ENCODE peak calls at places on chromosomes 7 and 10, in six cellular contexts. B is SK-N-SH, I is body of pancreas, V is nephron progenitor cell, W is NB4, L is lower leg skin. E is an unnamed sample.
A peak's percentile ranks its signal among the peaks of the same experiment; 100 is the strongest.

GRCh38 chr7:122438492-122438891 is 133.9 kb upstream of the FEZF1 start:
- DNase-seq in W (no peak), V (no peak), L (no peak), B (no peak), I (no peak), E (no peak)

GRCh38 chr10:119667562-119668328 is 16.6 kb downstream of the BAG3 start:
- DNase-seq in B (peak; percentile 46), I (peak; percentile 81), V (peak; percentile 17), L (peak; percentile 56), W (peak; percentile 80), E (peak; percentile 49)

GRCh38 chr10:97024181-97025073 is 161.3 kb downstream of the SLIT1 start:
- DNase-seq in B (no peak), L (no peak), W (peak; percentile 26), I (peak; percentile 64), V (no peak), E (peak; percentile 42)

GRCh38 chr7:95715274-95715673 is 57.1 kb upstream of the DYNC1I1 start:
- DNase-seq in B (no peak), V (no peak), W (no peak), L (no peak), I (no peak), E (no peak)

GRCh38 chr7:2843711-2844152 is 376 bp downstream of the GNA12 start:
- DNase-seq in I (peak; percentile 44), V (no peak), W (peak; percentile 59), B (peak; percentile 74), L (no peak), E (peak; percentile 18)

GRCh38 chr7:47724335-47724982 is 142.5 kb upstream of the TNS3 start:
- DNase-seq in B (no peak), I (no peak), L (no peak), W (no peak), V (no peak), E (peak; percentile 77)

GRCh38 chr7:140525741-140526140 is 46.4 kb upstream of the MKRN1 start:
- DNase-seq in B (no peak), L (no peak), V (no peak), W (no peak), I (no peak), E (peak; percentile 51)

GRCh38 chr7:44930921-44931320 is 45.6 kb upstream of the PURB start:
- DNase-seq in W (no peak), B (no peak), L (no peak), V (no peak), I (no peak), E (no peak)

GRCh38 chr10:68516766-68517165 is 10.6 kb downstream of the SLC25A16 start:
- DNase-seq in V (no peak), I (no peak), L (no peak), W (no peak), B (peak; percentile 51), E (no peak)

GRCh38 chr10:74153123-74153522 is 2.1 kb downstream of the ADK start:
- DNase-seq in B (peak; percentile 24), L (no peak), V (no peak), W (no peak), I (peak; percentile 29), E (peak; percentile 24)

GRCh38 chr7:75637854-75638606 is 100.7 kb downstream of the HIP1 start:
- DNase-seq in I (no peak), W (no peak), L (no peak), V (no peak), B (peak; percentile 49), E (no peak)

GRCh38 chr7:98802781-98803110 is 67.1 kb downstream of the TMEM130 start:
- DNase-seq in V (no peak), B (no peak), I (no peak), W (peak; percentile 59), L (no peak), E (no peak)

GRCh38 chr7:137980308-137980707 is 21.6 kb downstream of the CREB3L2 start:
- DNase-seq in B (no peak), W (peak; percentile 53), V (no peak), I (no peak), L (no peak), E (no peak)

GRCh38 chr7:74269757-74270277 is 15.6 kb upstream of the RFC2 start:
- DNase-seq in W (peak; percentile 80), B (peak; percentile 88), L (peak; percentile 49), I (peak; percentile 77), V (peak; percentile 56), E (peak; percentile 63)

GRCh38 chr7:332646-333398 is 42.9 kb downstream of the FOXL3 start:
- DNase-seq in B (peak; percentile 97), I (peak; percentile 90), V (peak; percentile 94), L (peak; percentile 45), W (peak; percentile 34), E (peak; percentile 94)

GRCh38 chr7:129642871-129643515 is 31.5 kb downstream of the NRF1 start:
- DNase-seq in L (no peak), V (no peak), B (no peak), I (no peak), W (no peak), E (no peak)

GRCh38 chr7:132228240-132228639 is 348.0 kb downstream of the PLXNA4 start:
- DNase-seq in I (no peak), L (no peak), W (no peak), V (no peak), B (no peak), E (no peak)

GRCh38 chr10:84820121-84820520 is 491.7 kb downstream of the CCSER2 start:
- DNase-seq in B (no peak), V (no peak), W (peak; percentile 43), L (no peak), I (no peak), E (peak; percentile 6)

GRCh38 chr7:101953248-101953819 is 135.9 kb downstream of the CUX1 start:
- DNase-seq in W (no peak), V (no peak), L (no peak), B (peak; percentile 81), I (peak; percentile 50), E (no peak)

GRCh38 chr10:85599081-85599480 is 767.5 kb downstream of the GRID1 start:
- DNase-seq in I (no peak), B (no peak), V (no peak), L (no peak), W (no peak), E (no peak)

GRCh38 chr7:125529237-125529636 is 599.6 kb upstream of the POT1 start:
- DNase-seq in W (no peak), I (no peak), B (no peak), L (no peak), V (no peak), E (no peak)

GRCh38 chr10:130500251-130501000 is 364.2 kb downstream of the GLRX3 start:
- DNase-seq in V (no peak), W (no peak), I (no peak), L (no peak), B (no peak), E (no peak)

GRCh38 chr10:70985824-70986336 is 97.5 kb upstream of the PCBD1 start:
- DNase-seq in V (no peak), L (no peak), W (peak; percentile 41), B (no peak), I (no peak), E (no peak)

GRCh38 chr10:15121707-15122106 is 24.6 kb downstream of the RPP38 start:
- DNase-seq in L (no peak), I (no peak), V (no peak), B (no peak), W (no peak), E (no peak)

GRCh38 chr10:121553455-121553854 is 44.8 kb downstream of the FGFR2 start:
- DNase-seq in V (no peak), W (no peak), I (no peak), B (no peak), L (no peak), E (no peak)

GRCh38 chr7:31133497-31133896 is 81.4 kb downstream of the ADCYAP1R1 start:
- DNase-seq in B (no peak), I (no peak), W (no peak), V (no peak), L (no peak), E (no peak)

GRCh38 chr7:31123726-31124125 is 71.6 kb downstream of the ADCYAP1R1 start:
- DNase-seq in L (no peak), W (no peak), I (no peak), V (no peak), B (no peak), E (no peak)

GRCh38 chr7:31125171-31125570 is 73.1 kb downstream of the ADCYAP1R1 start:
- DNase-seq in B (no peak), I (no peak), W (no peak), V (no peak), L (no peak), E (no peak)

GRCh38 chr7:31126976-31127375 is 74.9 kb downstream of the ADCYAP1R1 start:
- DNase-seq in L (no peak), W (peak; percentile 26), I (no peak), B (no peak), V (no peak), E (no peak)

GRCh38 chr7:31129067-31129466 is 77.0 kb downstream of the ADCYAP1R1 start:
- DNase-seq in W (no peak), B (no peak), L (no peak), I (no peak), V (no peak), E (peak; percentile 34)
- TF ChIP-seq CTCF in W (peak; percentile 14), B (no peak), L (no peak), I (no peak), V (no peak), E (peak; percentile 54)

GRCh38 chr10:77522268-77522809 is 115.3 kb downstream of the KCNMA1 start:
- DNase-seq in I (no peak), L (no peak), V (no peak), W (no peak), B (no peak), E (no peak)

GRCh38 chr10:77518910-77519274 is 118.7 kb downstream of the KCNMA1 start:
- DNase-seq in I (no peak), B (no peak), V (no peak), L (no peak), W (no peak), E (no peak)

GRCh38 chr10:77518258-77518909 is 119.2 kb downstream of the KCNMA1 start:
- DNase-seq in L (no peak), B (no peak), W (no peak), I (no peak), V (no peak), E (no peak)

GRCh38 chr10:77520995-77521394 is 116.6 kb downstream of the KCNMA1 start:
- DNase-seq in L (no peak), W (no peak), V (no peak), B (no peak), I (no peak), E (no peak)

DNA sequence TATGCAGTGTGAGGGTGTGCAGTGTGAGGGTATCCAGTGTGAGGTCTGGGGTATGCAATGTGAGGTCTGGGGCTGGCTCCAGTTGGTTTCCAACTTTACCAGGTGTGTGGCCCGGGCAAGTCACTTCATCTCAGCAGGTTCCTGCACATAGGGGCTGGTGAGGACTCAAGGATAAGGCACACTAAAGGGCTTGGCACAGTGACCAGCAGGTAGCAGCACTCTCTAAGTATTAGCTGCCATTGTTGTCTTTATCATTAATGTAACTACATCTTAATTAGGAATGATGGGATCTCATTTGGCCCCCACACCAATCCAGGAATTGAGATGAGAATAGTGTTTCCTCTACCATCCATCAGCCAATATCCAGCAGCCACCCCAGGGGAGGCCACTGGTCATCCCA is 117.3 kb downstream of the KCNMA1 start:
- DNase-seq in L (no peak), W (no peak), B (no peak), I (no peak), V (no peak), E (no peak)
- TF ChIP-seq CTCF in L (no peak), W (no peak), B (no peak), I (no peak), V (no peak), E (no peak)

GRCh38 chr7:117875566-117875965 is 2.3 kb upstream of the CTTNBP2 start:
- DNase-seq in W (peak; percentile 13), B (no peak), I (peak; percentile 23), L (no peak), V (peak; percentile 46), E (no peak)
- TF ChIP-seq CTCF in W (no peak), B (no peak), I (no peak), L (no peak), V (peak; percentile 44), E (peak; percentile 14)

GRCh38 chr7:142587578-142588191 is 161.6 kb upstream of the PRSS1 start:
- DNase-seq in L (no peak), V (no peak), B (peak; percentile 31), W (peak; percentile 80), I (peak; percentile 83), E (peak; percentile 50)
- TF ChIP-seq CTCF in L (no peak), V (peak; percentile 46), B (peak; percentile 64), W (peak; percentile 99), I (peak; percentile 49), E (peak; percentile 71)